ENCODE peak calls at places on chromosomes 1 and 21, in seven cellular contexts. One of them, this sample, is unnamed.

GRCh38 chr1:160629286-160630210 is 17.3 kb downstream of the SLAMF1 start:
- DNase-seq in mesenchymal stem cell: no peak
- DNase-seq in neuronal stem cell: no peak
- DNase-seq in trophoblast cell: peak; percentile 89
- DNase-seq in mesendoderm: peak; percentile 39
- DNase-seq in IMR-90: no peak
- DNase-seq in H9: no peak
- DNase-seq in this sample: no peak

GRCh38 chr1:59318271-59318865 is 21.5 kb downstream of the FGGY start:
- DNase-seq in mesenchymal stem cell: no peak
- DNase-seq in H9: no peak
- DNase-seq in neuronal stem cell: no peak
- DNase-seq in IMR-90: no peak
- DNase-seq in mesendoderm: no peak
- DNase-seq in trophoblast cell: no peak
- DNase-seq in this sample: no peak

GRCh38 chr1:88683516-88683847 is 591 bp upstream of the PKN2 start:
- DNase-seq in trophoblast cell: no peak
- DNase-seq in H9: no peak
- DNase-seq in mesendoderm: no peak
- DNase-seq in mesenchymal stem cell: no peak
- DNase-seq in neuronal stem cell: no peak
- DNase-seq in IMR-90: peak; percentile 31
- DNase-seq in this sample: no peak

GRCh38 chr1:178593526-178593925 is 80.6 kb downstream of the TEX35 start:
- DNase-seq in trophoblast cell: no peak
- DNase-seq in neuronal stem cell: peak; percentile 12
- DNase-seq in mesendoderm: no peak
- DNase-seq in H9: no peak
- DNase-seq in mesenchymal stem cell: no peak
- DNase-seq in IMR-90: no peak
- DNase-seq in this sample: no peak

GRCh38 chr1:112245114-112245513 is 150.9 kb upstream of the CTTNBP2NL start:
- DNase-seq in neuronal stem cell: no peak
- DNase-seq in mesenchymal stem cell: no peak
- DNase-seq in H9: no peak
- DNase-seq in trophoblast cell: no peak
- DNase-seq in mesendoderm: no peak
- DNase-seq in IMR-90: no peak
- DNase-seq in this sample: no peak

GRCh38 chr1:42669936-42670335 is 11.7 kb downstream of the PPIH start:
- DNase-seq in trophoblast cell: peak; percentile 59
- DNase-seq in mesendoderm: no peak
- DNase-seq in H9: no peak
- DNase-seq in neuronal stem cell: no peak
- DNase-seq in IMR-90: no peak
- DNase-seq in mesenchymal stem cell: no peak
- DNase-seq in this sample: no peak

GRCh38 chr21:22898061-22898460 is 1899.9 kb downstream of the NCAM2 start:
- DNase-seq in neuronal stem cell: no peak
- DNase-seq in mesendoderm: no peak
- DNase-seq in H9: no peak
- DNase-seq in mesenchymal stem cell: no peak
- DNase-seq in IMR-90: no peak
- DNase-seq in trophoblast cell: no peak
- DNase-seq in this sample: no peak

GRCh38 chr1:39955547-39956539 is 898 bp downstream of the MFSD2A start:
- DNase-seq in IMR-90: peak; percentile 49
- DNase-seq in mesendoderm: peak; percentile 48
- DNase-seq in neuronal stem cell: no peak
- DNase-seq in H9: peak; percentile 54
- DNase-seq in mesenchymal stem cell: peak; percentile 48
- DNase-seq in trophoblast cell: peak; percentile 46
- DNase-seq in this sample: peak; percentile 61

GRCh38 chr1:230495891-230496385 is 69.8 kb upstream of the PGBD5 start:
- DNase-seq in mesendoderm: no peak
- DNase-seq in IMR-90: no peak
- DNase-seq in mesenchymal stem cell: no peak
- DNase-seq in neuronal stem cell: no peak
- DNase-seq in H9: no peak
- DNase-seq in trophoblast cell: peak; percentile 47
- DNase-seq in this sample: no peak

GRCh38 chr1:20964540-20965484 is 177.7 kb upstream of the HP1BP3 start:
- DNase-seq in trophoblast cell: no peak
- DNase-seq in IMR-90: no peak
- DNase-seq in mesendoderm: peak; percentile 31
- DNase-seq in H9: no peak
- DNase-seq in mesenchymal stem cell: no peak
- DNase-seq in neuronal stem cell: no peak
- DNase-seq in this sample: no peak

GRCh38 chr21:43193651-43194302 is 25.0 kb downstream of the CRYAA start:
- DNase-seq in mesendoderm: no peak
- DNase-seq in IMR-90: peak; percentile 89
- DNase-seq in H9: peak; percentile 27
- DNase-seq in mesenchymal stem cell: peak; percentile 89
- DNase-seq in neuronal stem cell: no peak
- DNase-seq in trophoblast cell: no peak
- DNase-seq in this sample: no peak

GRCh38 chr1:95041491-95042165 is 31.1 kb downstream of the ALG14 start:
- DNase-seq in mesendoderm: no peak
- DNase-seq in IMR-90: peak; percentile 92
- DNase-seq in mesenchymal stem cell: peak; percentile 89
- DNase-seq in H9: no peak
- DNase-seq in trophoblast cell: peak; percentile 67
- DNase-seq in neuronal stem cell: peak; percentile 40
- DNase-seq in this sample: no peak

GRCh38 chr1:157806431-157807149 is 13.3 kb downstream of the FCRL1 start:
- DNase-seq in neuronal stem cell: no peak
- DNase-seq in trophoblast cell: no peak
- DNase-seq in IMR-90: no peak
- DNase-seq in mesendoderm: no peak
- DNase-seq in mesenchymal stem cell: no peak
- DNase-seq in H9: no peak
- DNase-seq in this sample: no peak

GRCh38 chr1:20199410-20199809 is 13.1 kb upstream of the PLA2G2C start:
- DNase-seq in neuronal stem cell: no peak
- DNase-seq in trophoblast cell: no peak
- DNase-seq in mesenchymal stem cell: no peak
- DNase-seq in H9: no peak
- DNase-seq in mesendoderm: no peak
- DNase-seq in IMR-90: no peak
- DNase-seq in this sample: no peak

GRCh38 chr1:160092366-160093068 is 5.9 kb downstream of the IGSF8 start:
- DNase-seq in mesenchymal stem cell: no peak
- DNase-seq in mesendoderm: no peak
- DNase-seq in neuronal stem cell: no peak
- DNase-seq in H9: no peak
- DNase-seq in IMR-90: no peak
- DNase-seq in trophoblast cell: no peak
- DNase-seq in this sample: no peak

GRCh38 chr1:15941899-15942660 is 33.8 kb downstream of the ZBTB17 start:
- DNase-seq in mesendoderm: no peak
- DNase-seq in neuronal stem cell: no peak
- DNase-seq in trophoblast cell: no peak
- DNase-seq in H9: no peak
- DNase-seq in IMR-90: no peak
- DNase-seq in mesenchymal stem cell: no peak
- DNase-seq in this sample: no peak

GRCh38 chr1:52706136-52706670 is 8.1 kb upstream of the COA7 start:
- DNase-seq in mesendoderm: no peak
- DNase-seq in mesenchymal stem cell: no peak
- DNase-seq in IMR-90: no peak
- DNase-seq in neuronal stem cell: no peak
- DNase-seq in trophoblast cell: no peak
- DNase-seq in H9: no peak
- DNase-seq in this sample: no peak

GRCh38 chr1:147586412-147586811 is 45.1 kb downstream of the BCL9 start:
- DNase-seq in trophoblast cell: no peak
- DNase-seq in mesenchymal stem cell: peak; percentile 21
- DNase-seq in neuronal stem cell: peak; percentile 21
- DNase-seq in mesendoderm: peak; percentile 66
- DNase-seq in IMR-90: no peak
- DNase-seq in H9: peak; percentile 47
- DNase-seq in this sample: no peak

GRCh38 chr1:10528066-10529014 is 53.6 kb downstream of the PEX14 start:
- DNase-seq in mesenchymal stem cell: peak; percentile 91
- DNase-seq in mesendoderm: peak; percentile 94
- DNase-seq in H9: no peak
- DNase-seq in IMR-90: peak; percentile 93
- DNase-seq in neuronal stem cell: no peak
- DNase-seq in trophoblast cell: peak; percentile 74
- DNase-seq in this sample: no peak

GRCh38 chr1:160834945-160835565 is 27.6 kb downstream of the CD244 start:
- DNase-seq in IMR-90: peak; percentile 31
- DNase-seq in mesendoderm: peak; percentile 39
- DNase-seq in trophoblast cell: peak; percentile 75
- DNase-seq in mesenchymal stem cell: peak; percentile 17
- DNase-seq in neuronal stem cell: no peak
- DNase-seq in H9: no peak
- DNase-seq in this sample: no peak

GRCh38 chr1:97501628-97502027 is 419.2 kb downstream of the DPYD start:
- DNase-seq in trophoblast cell: no peak
- DNase-seq in mesendoderm: no peak
- DNase-seq in mesenchymal stem cell: no peak
- DNase-seq in IMR-90: no peak
- DNase-seq in neuronal stem cell: no peak
- DNase-seq in H9: no peak
- DNase-seq in this sample: no peak
- H3K4me1 ChIP-seq in trophoblast cell: no peaks in the 10 kb centered on the region
- H3K4me1 ChIP-seq in mesendoderm: peaks cover 2% of the 10 kb centered on the region
- H3K4me1 ChIP-seq in mesenchymal stem cell: no peaks in the 10 kb centered on the region
- H3K4me1 ChIP-seq in IMR-90: no peaks in the 10 kb centered on the region
- H3K4me1 ChIP-seq in neuronal stem cell: no peaks in the 10 kb centered on the region
- H3K4me1 ChIP-seq in H9: no peaks in the 10 kb centered on the region
- H3K4me1 ChIP-seq in this sample: no peaks in the 10 kb centered on the region

DNA sequence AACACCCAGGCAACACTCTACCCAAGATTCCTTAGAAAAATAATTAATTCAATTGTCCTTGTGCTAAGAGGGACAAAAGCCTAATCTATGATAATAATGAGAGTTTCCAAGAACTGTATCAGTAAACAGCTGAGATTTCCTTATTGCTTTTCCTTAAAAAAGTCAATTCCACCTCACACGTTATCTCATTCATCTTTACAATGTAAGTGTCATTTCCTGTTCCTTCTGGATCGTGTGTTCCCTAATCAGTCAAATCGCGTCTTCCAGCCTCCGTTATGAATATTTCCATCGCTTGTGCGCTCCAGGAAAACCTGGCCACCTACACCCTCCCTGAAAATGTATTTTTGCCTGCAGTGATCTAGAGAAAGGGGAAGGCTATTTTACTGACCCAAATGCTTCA is 23.9 kb upstream of the CLDN17 start:
- DNase-seq in IMR-90: no peak
- DNase-seq in neuronal stem cell: no peak
- DNase-seq in H9: no peak
- DNase-seq in mesendoderm: no peak
- DNase-seq in trophoblast cell: no peak
- DNase-seq in mesenchymal stem cell: no peak
- DNase-seq in this sample: no peak
- H3K23ac ChIP-seq in IMR-90: no peak overlapping the region
- H3K23ac ChIP-seq in neuronal stem cell: no peak overlapping the region
- H3K23ac ChIP-seq in H9: no peak overlapping the region
- H3K23ac ChIP-seq in mesendoderm: no peak overlapping the region
- H3K23ac ChIP-seq in trophoblast cell: no peak overlapping the region
- H3K23ac ChIP-seq in mesenchymal stem cell: no peak overlapping the region
- H3K23ac ChIP-seq in this sample: no peak overlapping the region

DNA sequence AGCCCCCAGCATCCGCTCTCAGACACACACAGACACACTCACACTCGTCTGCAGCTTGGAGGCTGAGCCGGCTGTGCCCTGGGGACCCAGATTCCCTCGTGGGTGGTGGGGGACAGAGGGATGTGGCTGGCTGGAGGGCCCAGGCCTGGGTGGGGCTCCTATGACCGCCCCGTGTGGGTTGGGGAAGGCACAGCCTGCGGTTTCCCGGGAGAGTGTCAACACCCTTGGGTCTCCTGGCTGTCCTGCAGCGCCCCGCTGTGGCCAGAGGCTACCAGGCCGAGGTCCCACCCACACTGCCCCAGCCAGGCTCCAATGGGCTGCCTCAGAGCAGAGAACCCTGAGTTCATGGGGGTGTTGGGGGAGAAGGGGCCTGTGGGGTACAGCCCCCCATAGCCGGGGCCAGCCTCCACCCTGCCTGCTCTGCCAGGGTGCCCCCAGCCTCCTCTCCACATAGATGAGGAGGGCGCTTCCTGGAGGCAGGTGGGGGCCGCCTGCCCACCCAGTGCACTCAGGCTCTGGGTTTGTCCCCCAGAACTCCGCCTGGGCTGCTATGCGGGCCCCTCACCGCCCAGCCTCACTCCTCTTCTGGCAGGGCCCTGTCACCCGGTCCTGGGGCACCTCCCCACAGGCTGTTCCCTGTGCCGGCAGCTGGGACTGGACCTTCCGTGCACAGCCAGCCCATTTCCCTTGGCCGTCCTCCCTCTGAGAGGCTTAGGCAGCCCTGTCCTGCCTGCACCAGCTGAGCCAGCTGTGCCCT is at the start of gene TTC34:
- DNase-seq in IMR-90: no peak
- DNase-seq in trophoblast cell: no peak
- DNase-seq in mesendoderm: peak; percentile 30
- DNase-seq in mesenchymal stem cell: no peak
- DNase-seq in H9: no peak
- DNase-seq in neuronal stem cell: peak; percentile 27
- DNase-seq in this sample: no peak
- H3K4me1 ChIP-seq in IMR-90: no peaks in the 10 kb centered on the region
- H3K4me1 ChIP-seq in trophoblast cell: no peaks in the 10 kb centered on the region
- H3K4me1 ChIP-seq in mesendoderm: no peaks in the 10 kb centered on the region
- H3K4me1 ChIP-seq in mesenchymal stem cell: no peaks in the 10 kb centered on the region
- H3K4me1 ChIP-seq in H9: no peaks in the 10 kb centered on the region
- H3K4me1 ChIP-seq in neuronal stem cell: no peaks in the 10 kb centered on the region
- H3K4me1 ChIP-seq in this sample: no peaks in the 10 kb centered on the region

DNA sequence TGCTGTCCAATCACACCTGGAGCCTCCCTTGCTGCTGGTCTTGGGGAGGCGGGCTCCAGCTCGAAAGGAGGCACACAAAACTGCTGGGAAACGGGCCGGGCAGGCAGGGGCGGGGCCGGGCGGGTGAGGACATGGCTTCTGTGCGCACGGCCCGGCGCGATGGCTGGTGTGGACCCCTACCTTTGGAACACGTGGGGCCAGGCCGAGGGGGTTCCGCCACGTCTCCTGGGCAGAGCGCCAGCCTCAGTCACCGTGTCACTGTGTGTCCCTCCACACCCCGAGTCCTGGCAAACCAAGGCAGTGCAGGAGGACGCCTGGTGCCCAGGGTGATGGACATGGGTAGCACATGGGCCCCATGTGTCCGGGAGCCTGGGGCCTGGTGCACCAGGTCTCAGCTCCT is 42.0 kb upstream of the ADARB1 start:
- DNase-seq in H9: no peak
- DNase-seq in IMR-90: no peak
- DNase-seq in mesendoderm: no peak
- DNase-seq in mesenchymal stem cell: no peak
- DNase-seq in trophoblast cell: no peak
- DNase-seq in neuronal stem cell: no peak
- DNase-seq in this sample: no peak
- H3K23ac ChIP-seq in H9: no peak overlapping the region
- H3K23ac ChIP-seq in IMR-90: no peak overlapping the region
- H3K23ac ChIP-seq in mesendoderm: no peak overlapping the region
- H3K23ac ChIP-seq in mesenchymal stem cell: no peak overlapping the region
- H3K23ac ChIP-seq in trophoblast cell: no peak overlapping the region
- H3K23ac ChIP-seq in neuronal stem cell: peak overlapping the region; percentile 52
- H3K23ac ChIP-seq in this sample: no peak overlapping the region

This sample was measured in H1.